ENCODE peak calls at places on chromosomes 7 and 10, in seven cellular contexts. W is activated T-cell treated with anti-CD3 and anti-CD28 coated beads for 24 hours; I is dorsolateral prefrontal cortex; U is ELR; Y is K562; Z is NCI-H510A treated with DMSO at 0.1 percent for 48 hours; P is CD8-positive, alpha-beta T cell. R is an unnamed sample.

GRCh38 chr10:108801775-108802516 is 1121.4 kb downstream of the XPNPEP1 start:
- DNase-seq in W (no peak), I (no peak), U (peak; percentile 86), Y (no peak), Z (no peak), P (no peak), R (no peak)

GRCh38 chr7:15199482-15199881 is 296.9 kb upstream of the DGKB start:
- DNase-seq in W (no peak), I (no peak), U (peak; percentile 63), Y (peak; percentile 1), Z (no peak), P (no peak), R (no peak)

GRCh38 chr10:1939016-1939415 is 201.7 kb upstream of the ADARB2 start:
- DNase-seq in W (peak; percentile 66), I (no peak), U (no peak), Y (no peak), Z (peak; percentile 41), P (peak; percentile 22), R (peak; percentile 57)

GRCh38 chr10:97179731-97180366 is 5.9 kb downstream of the SLIT1 start:
- DNase-seq in W (no peak), I (peak; percentile 65), U (peak; percentile 29), Y (no peak), Z (no peak), P (no peak), R (no peak)

GRCh38 chr10:124719213-124719851 is 24.8 kb downstream of the FAM53B start:
- DNase-seq in W (peak; percentile 56), I (peak; percentile 79), U (peak; percentile 52), Y (peak; percentile 51), Z (no peak), P (peak; percentile 72), R (peak; percentile 82)

GRCh38 chr7:136710751-136711150 is 157.7 kb upstream of the CHRM2 start:
- DNase-seq in W (no peak), I (no peak), U (no peak), Y (no peak), Z (no peak), P (no peak), R (no peak)

GRCh38 chr10:44986670-44987069 is 8.1 kb upstream of the DEPP1 start:
- DNase-seq in W (no peak), I (no peak), U (no peak), Y (peak; percentile 36), Z (no peak), P (no peak), R (no peak)

GRCh38 chr7:119706608-119707007 is 566.4 kb upstream of the KCND2 start:
- DNase-seq in W (no peak), I (no peak), U (no peak), Y (no peak), Z (no peak), P (no peak), R (no peak)

GRCh38 chr10:49139866-49140195 is 6.0 kb upstream of the FAM170B start:
- DNase-seq in W (no peak), I (no peak), U (peak; percentile 99), Y (peak; percentile 38), Z (no peak), P (no peak), R (no peak)

GRCh38 chr10:97028126-97028831 is 157.5 kb downstream of the SLIT1 start:
- DNase-seq in W (no peak), I (no peak), U (peak; percentile 88), Y (no peak), Z (no peak), P (no peak), R (no peak)

GRCh38 chr7:17408245-17408903 is 109.9 kb downstream of the AHR start:
- DNase-seq in W (no peak), I (no peak), U (peak; percentile 98), Y (peak; percentile 33), Z (no peak), P (no peak), R (no peak)

GRCh38 chr10:10780746-10781145 is 236.9 kb upstream of the CELF2 start:
- DNase-seq in W (no peak), I (no peak), U (peak; percentile 39), Y (no peak), Z (no peak), P (no peak), R (no peak)

GRCh38 chr7:37488163-37488759 is 39.6 kb upstream of the ELMO1 start:
- DNase-seq in W (no peak), I (no peak), U (no peak), Y (no peak), Z (no peak), P (no peak), R (no peak)

GRCh38 chr10:119538632-119539358 is 3.7 kb downstream of the RGS10 start:
- DNase-seq in W (no peak), I (no peak), U (peak; percentile 67), Y (peak; percentile 85), Z (no peak), P (peak; percentile 65), R (peak; percentile 12)

GRCh38 chr10:24255115-24255895 is 46.4 kb downstream of the KIAA1217 start:
- DNase-seq in W (no peak), I (no peak), U (no peak), Y (no peak), Z (no peak), P (no peak), R (no peak)

GRCh38 chr7:97635622-97636021 is 96.3 kb upstream of the TAC1 start:
- DNase-seq in W (no peak), I (no peak), U (no peak), Y (no peak), Z (no peak), P (no peak), R (no peak)

GRCh38 chr10:74329873-74330272 is 178.9 kb downstream of the ADK start:
- DNase-seq in W (no peak), I (no peak), U (peak; percentile 68), Y (no peak), Z (no peak), P (no peak), R (no peak)

GRCh38 chr7:157432541-157432956 is 95.7 kb downstream of the DNAJB6 start:
- DNase-seq in W (no peak), I (peak; percentile 52), U (peak; percentile 75), Y (peak; percentile 84), Z (peak; percentile 91), P (no peak), R (no peak)

GRCh38 chr7:65812281-65812680 is 60.6 kb upstream of the VKORC1L1 start:
- DNase-seq in W (no peak), I (no peak), U (peak; percentile 22), Y (no peak), Z (no peak), P (no peak), R (no peak)

GRCh38 chr7:78047800-78048199 is 249.2 kb downstream of the PHTF2 start:
- DNase-seq in W (no peak), I (no peak), U (no peak), Y (no peak), Z (no peak), P (no peak), R (no peak)

GRCh38 chr10:50919010-50919409 is 33.6 kb upstream of the A1CF start:
- DNase-seq in W (no peak), I (no peak), U (peak; percentile 2), Y (no peak), Z (peak; percentile 9), P (no peak), R (no peak)

GRCh38 chr7:47496064-47496665 is 85.7 kb downstream of the TNS3 start:
- DNase-seq in W (no peak), I (no peak), U (no peak), Y (no peak), Z (no peak), P (no peak), R (no peak)

GRCh38 chr7:154744226-154744860 is 258.6 kb downstream of the PAXIP1 start:
- DNase-seq in W (peak; percentile 4), I (peak; percentile 83), U (no peak), Y (peak; percentile 75), Z (no peak), P (no peak), R (peak; percentile 5)

GRCh38 chr7:137081276-137081675 is 212.8 kb downstream of the CHRM2 start:
- DNase-seq in W (no peak), I (no peak), U (no peak), Y (no peak), Z (no peak), P (no peak), R (no peak)

GRCh38 chr10:85832988-85833387 is 533.6 kb downstream of the GRID1 start:
- DNase-seq in W (no peak), I (no peak), U (no peak), Y (no peak), Z (no peak), P (no peak), R (no peak)

GRCh38 chr10:48213047-48213446 is 61.4 kb downstream of the FRMPD2 start:
- DNase-seq in W (no peak), I (no peak), U (no peak), Y (no peak), Z (no peak), P (no peak), R (no peak)

GRCh38 chr7:132207211-132207610 is 369.1 kb downstream of the PLXNA4 start:
- DNase-seq in W (no peak), I (no peak), U (no peak), Y (no peak), Z (no peak), P (no peak), R (no peak)

GRCh38 chr7:113521468-113521867 is 397.3 kb downstream of the PPP1R3A start:
- DNase-seq in W (no peak), I (no peak), U (peak; percentile 74), Y (no peak), Z (no peak), P (no peak), R (no peak)

GRCh38 chr7:44277851-44278250 is 47.5 kb downstream of the CAMK2B start:
- DNase-seq in W (no peak), I (peak; percentile 34), U (no peak), Y (no peak), Z (no peak), P (no peak), R (no peak)

GRCh38 chr7:12212051-12212485 is 974 bp downstream of the TMEM106B start:
- DNase-seq in W (no peak), I (no peak), U (peak; percentile 42), Y (peak; percentile 58), Z (peak; percentile 37), P (no peak), R (no peak)

GRCh38 chr10:43809211-43809930 is 160.7 kb upstream of the ZNF32 start:
- DNase-seq in W (no peak), I (no peak), U (peak; percentile 91), Y (no peak), Z (no peak), P (no peak), R (no peak)

GRCh38 chr10:16975188-16975587 is 154.4 kb downstream of the CUBN start:
- DNase-seq in W (no peak), I (no peak), U (no peak), Y (no peak), Z (no peak), P (no peak), R (no peak)

GRCh38 chr10:102604379-102604960 is 39.8 kb upstream of the TRIM8 start:
- DNase-seq in W (no peak), I (no peak), U (peak; percentile 93), Y (peak; percentile 56), Z (no peak), P (no peak), R (no peak)

GRCh38 chr10:22308390-22308789 is 7.8 kb upstream of the COMMD3 start:
- DNase-seq in W (no peak), I (no peak), U (peak; percentile 83), Y (peak; percentile 40), Z (no peak), P (no peak), R (no peak)

R was measured in CD8-positive, alpha-beta memory T cell.